ENCODE peak calls at places on chromosomes 13 and 19, in ten cellular contexts. F, K, C, S, L, B, H, A, O and J are unnamed samples.

GRCh38 chr13:113813070-113813748 is 50.7 kb downstream of the GAS6 start:
- DNase-seq in C (no peak), F (no peak), B (no peak), A (no peak), H (no peak), S (no peak), L (no peak), K (no peak), O (no peak), J (no peak)

GRCh38 chr13:113628291-113629270 is 29.4 kb downstream of the ATP4B start:
- DNase-seq in C (no peak), S (peak; percentile 56), A (no peak), B (no peak), O (no peak), K (peak; percentile 42), L (no peak), F (no peak), H (peak; percentile 7), J (peak; percentile 4)

GRCh38 chr13:47933688-47934011 is 67.4 kb downstream of the SUCLA2 start:
- DNase-seq in L (no peak), H (no peak), K (no peak), O (no peak), S (no peak), F (no peak), A (no peak), B (peak; percentile 17), C (no peak), J (no peak)

GRCh38 chr19:56976995-56977906 is 136.7 kb upstream of the PEG3 start:
- DNase-seq in O (no peak), B (no peak), F (no peak), K (no peak), H (no peak), A (no peak), C (no peak), L (no peak), S (no peak), J (no peak)

GRCh38 chr19:45473366-45474190 is 5.8 kb downstream of the FOSB start:
- DNase-seq in C (no peak), B (no peak), H (no peak), O (peak; percentile 50), L (no peak), K (no peak), A (no peak), F (no peak), S (no peak), J (no peak)

GRCh38 chr13:107680115-107680514 is 535.2 kb downstream of the LIG4 start:
- DNase-seq in L (peak; percentile 27), S (no peak), A (no peak), O (no peak), C (no peak), K (no peak), F (no peak), B (peak; percentile 28), H (no peak), J (no peak)

GRCh38 chr13:105774739-105775460 is 760.6 kb downstream of the EFNB2 start:
- DNase-seq in A (no peak), C (no peak), B (peak; percentile 2), H (no peak), K (no peak), S (no peak), O (peak; percentile 71), L (no peak), F (peak; percentile 13), J (no peak)

GRCh38 chr13:44411841-44412240 is 38.2 kb downstream of the SERP2 start:
- DNase-seq in H (no peak), L (no peak), O (no peak), A (no peak), C (no peak), F (no peak), S (no peak), B (no peak), K (no peak), J (no peak)

GRCh38 chr19:5271145-5271544 is 69.5 kb downstream of the PTPRS start:
- DNase-seq in H (no peak), B (no peak), L (no peak), K (no peak), O (no peak), A (no peak), F (no peak), C (no peak), S (no peak), J (no peak)

GRCh38 chr19:5265260-5265659 is 75.4 kb downstream of the PTPRS start:
- DNase-seq in B (no peak), C (no peak), A (no peak), S (no peak), L (no peak), O (no peak), F (no peak), H (no peak), K (no peak), J (no peak)

GRCh38 chr19:5269926-5270325 is 70.7 kb downstream of the PTPRS start:
- DNase-seq in C (no peak), F (no peak), H (no peak), B (no peak), L (no peak), A (no peak), O (no peak), S (no peak), K (peak; percentile 7), J (no peak)

GRCh38 chr19:5268801-5269200 is 71.8 kb downstream of the PTPRS start:
- DNase-seq in A (no peak), S (no peak), F (no peak), B (no peak), C (no peak), H (peak; percentile 16), L (no peak), O (no peak), K (no peak), J (no peak)

DNA sequence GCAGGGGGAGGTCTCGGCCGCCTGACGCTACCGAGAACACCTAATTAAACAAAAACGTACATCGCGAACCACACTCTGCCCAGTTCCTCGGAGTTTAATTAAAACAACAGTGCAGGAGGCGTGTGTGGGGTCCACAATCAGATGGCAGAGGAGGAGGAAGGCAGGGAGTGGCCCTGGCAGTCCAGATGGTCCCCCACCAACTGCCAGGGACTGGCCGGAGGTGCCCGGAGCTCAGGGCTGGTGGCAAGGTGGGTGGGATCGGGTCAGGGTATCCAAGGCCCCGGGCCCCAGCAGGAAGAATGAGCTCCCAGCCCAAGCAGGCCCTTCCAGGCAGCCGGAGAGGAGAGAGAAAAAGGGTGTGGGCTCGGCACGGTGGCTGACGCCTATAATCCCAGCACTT is 71.3 kb downstream of the PTPRS start:
- DNase-seq in K (peak; percentile 27), B (no peak), S (no peak), O (no peak), C (no peak), H (no peak), F (no peak), A (no peak), L (no peak), J (no peak)
- H3K27me3 ChIP-seq in K (no peaks in the 10 kb centered on the region), B (no peaks in the 10 kb centered on the region), S (no peaks in the 10 kb centered on the region), O (no peaks in the 10 kb centered on the region), C (no peaks in the 10 kb centered on the region), H (no peaks in the 10 kb centered on the region), F (no peaks in the 10 kb centered on the region), A (no peaks in the 10 kb centered on the region), L (no peaks in the 10 kb centered on the region), J (no peaks in the 10 kb centered on the region)

GRCh38 chr19:530133-531008 is 1.2 kb upstream of the CDC34 start:
- DNase-seq in H (no peak), A (no peak), F (no peak), S (peak; percentile 64), C (no peak), B (no peak), K (no peak), L (no peak), O (no peak), J (no peak)

GRCh38 chr19:533485-534058 is 2.0 kb downstream of the CDC34 start:
- DNase-seq in S (peak; percentile 67), O (no peak), B (no peak), L (no peak), A (no peak), K (no peak), C (no peak), H (no peak), F (no peak), J (no peak)

GRCh38 chr19:532578-533484 is 1.3 kb downstream of the CDC34 start:
- DNase-seq in S (peak; percentile 94), L (peak; percentile 80), K (peak; percentile 93), O (peak; percentile 59), C (peak; percentile 73), A (no peak), H (peak; percentile 88), B (peak; percentile 64), F (peak; percentile 73), J (peak; percentile 85)

GRCh38 chr19:531753-532571 is at the start of gene CDC34:
- DNase-seq in K (no peak), C (no peak), S (no peak), B (no peak), A (no peak), F (no peak), H (no peak), L (peak; percentile 68), O (no peak), J (no peak)

DNA sequence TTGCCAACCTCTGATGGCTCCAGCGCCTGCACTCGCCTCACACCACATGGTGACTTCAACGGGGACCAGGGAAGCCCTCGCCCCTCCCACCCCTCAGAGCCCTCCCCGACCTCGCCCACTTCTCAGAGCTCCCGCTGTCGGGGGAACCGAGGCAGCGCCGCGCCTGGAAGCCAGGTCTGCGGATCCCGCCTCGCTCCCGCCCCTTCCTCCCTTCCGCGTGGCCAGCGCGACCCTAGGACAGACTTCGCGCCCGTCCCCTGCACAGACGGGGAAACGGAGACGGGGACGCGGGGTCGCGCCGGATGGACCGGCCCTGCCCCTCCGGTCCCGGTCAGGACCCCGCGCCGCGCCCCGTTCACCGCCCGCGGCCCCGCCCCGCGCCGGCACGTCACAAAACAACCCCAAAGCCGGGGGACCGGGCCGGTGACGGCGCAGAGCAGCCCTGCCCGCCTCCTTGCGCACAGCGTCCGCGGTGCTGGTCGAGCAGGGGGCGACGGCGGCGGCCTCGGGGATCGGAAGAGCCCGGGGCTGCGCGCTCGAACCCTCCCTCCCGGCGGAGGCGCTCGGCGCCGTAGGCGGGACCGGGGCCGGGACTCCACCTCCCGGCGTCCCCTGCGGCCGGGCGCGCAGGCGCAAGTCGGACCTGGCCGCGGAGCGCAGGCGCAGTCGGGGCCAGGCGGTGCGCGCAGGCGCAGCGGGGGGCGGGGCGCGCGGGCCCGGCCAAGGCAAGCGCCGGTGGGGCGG is 379 bp upstream of the CDC34 start:
- DNase-seq in S (peak; percentile 91), L (peak; percentile 99), O (peak; percentile 95), K (peak; percentile 92), A (no peak), F (peak; percentile 73), H (peak; percentile 90), B (peak; percentile 76), C (peak; percentile 78), J (peak; percentile 89)
- TF ChIP-seq CTCF in S (no peak), L (no peak), O (no peak), K (no peak), A (no peak), F (no peak), H (no peak), B (peak; percentile 8), C (no peak), J (no peak)

GRCh38 chr19:38714354-38714778 is 29.9 kb downstream of the CAPN12 start:
- DNase-seq in S (no peak), C (no peak), B (no peak), O (no peak), H (peak; percentile 78), A (no peak), F (peak; percentile 59), L (no peak), K (no peak), J (peak; percentile 59)
- H3K4me1 ChIP-seq in S (peaks cover 70% of the 10 kb centered on the region), C (no peaks in the 10 kb centered on the region), B (peaks cover 39% of the 10 kb centered on the region), O (peaks cover 2% of the 10 kb centered on the region), H (peaks cover 57% of the 10 kb centered on the region), A (peaks cover 45% of the 10 kb centered on the region), F (peaks cover 31% of the 10 kb centered on the region), L (no peaks in the 10 kb centered on the region), K (peaks cover 71% of the 10 kb centered on the region), J (peaks cover 98% of the 10 kb centered on the region)

GRCh38 chr13:96091932-96092253 is 2.0 kb downstream of the HS6ST3 start:
- DNase-seq in H (no peak), K (no peak), C (no peak), O (no peak), S (no peak), B (no peak), L (no peak), F (no peak), A (no peak), J (no peak)
- H3K27me3 ChIP-seq in H (peaks cover 15% of the 10 kb centered on the region), K (peaks cover 8% of the 10 kb centered on the region), C (peaks cover 46% of the 10 kb centered on the region), O (peaks cover 10% of the 10 kb centered on the region), S (peaks cover 75% of the 10 kb centered on the region), B (peaks cover 44% of the 10 kb centered on the region), L (peaks cover 34% of the 10 kb centered on the region), F (no peaks in the 10 kb centered on the region), A (no peaks in the 10 kb centered on the region), J (peaks cover 72% of the 10 kb centered on the region)